ENCODE peak calls at places on chromosomes 4 and X, in seven cellular contexts. One of them, this sample, is unnamed.

GRCh38 chrX:147376601-147377387 is 534.9 kb upstream of the FMR1 start:
- DNase-seq in PC-9: no peak
- DNase-seq in lower lobe of right lung: peak
- DNase-seq in CD8-positive, alpha-beta T cell: no peak
- DNase-seq in GM23338: no peak
- DNase-seq in thoracic aorta: no peak
- DNase-seq in right lobe of liver: no peak
- DNase-seq in this sample: no peak

GRCh38 chr4:135838889-135839288 is 1637.3 kb upstream of the PABPC4L start:
- DNase-seq in right lobe of liver: no peak
- DNase-seq in CD8-positive, alpha-beta T cell: no peak
- DNase-seq in GM23338: peak
- DNase-seq in thoracic aorta: no peak
- DNase-seq in PC-9: peak
- DNase-seq in lower lobe of right lung: no peak
- DNase-seq in this sample: no peak

GRCh38 chr4:116358633-116359222 is 726.6 kb downstream of the TRAM1L1 start:
- DNase-seq in PC-9: peak
- DNase-seq in thoracic aorta: no peak
- DNase-seq in CD8-positive, alpha-beta T cell: no peak
- DNase-seq in lower lobe of right lung: peak
- DNase-seq in GM23338: peak
- DNase-seq in right lobe of liver: peak
- DNase-seq in this sample: no peak

GRCh38 chrX:120452131-120452530 is 17.0 kb downstream of the LAMP2 start:
- DNase-seq in GM23338: peak
- DNase-seq in CD8-positive, alpha-beta T cell: no peak
- DNase-seq in right lobe of liver: no peak
- DNase-seq in thoracic aorta: no peak
- DNase-seq in PC-9: no peak
- DNase-seq in lower lobe of right lung: no peak
- DNase-seq in this sample: no peak

GRCh38 chr4:185865901-185866328 is 53.9 kb upstream of the SORBS2 start:
- DNase-seq in right lobe of liver: peak
- DNase-seq in PC-9: peak
- DNase-seq in GM23338: peak
- DNase-seq in thoracic aorta: no peak
- DNase-seq in lower lobe of right lung: no peak
- DNase-seq in CD8-positive, alpha-beta T cell: no peak
- DNase-seq in this sample: peak

GRCh38 chr4:31645211-31645610 is 925.0 kb downstream of the PCDH7 start:
- DNase-seq in right lobe of liver: no peak
- DNase-seq in GM23338: no peak
- DNase-seq in lower lobe of right lung: no peak
- DNase-seq in CD8-positive, alpha-beta T cell: no peak
- DNase-seq in PC-9: no peak
- DNase-seq in thoracic aorta: no peak
- DNase-seq in this sample: no peak

GRCh38 chr4:169342906-169343560 is 72.3 kb upstream of the SH3RF1 start:
- DNase-seq in lower lobe of right lung: no peak
- DNase-seq in PC-9: no peak
- DNase-seq in GM23338: no peak
- DNase-seq in CD8-positive, alpha-beta T cell: no peak
- DNase-seq in right lobe of liver: no peak
- DNase-seq in thoracic aorta: no peak
- DNase-seq in this sample: no peak

GRCh38 chr4:74544655-74545361 is 99.9 kb downstream of the AREG start:
- DNase-seq in CD8-positive, alpha-beta T cell: no peak
- DNase-seq in right lobe of liver: no peak
- DNase-seq in GM23338: no peak
- DNase-seq in PC-9: peak
- DNase-seq in thoracic aorta: no peak
- DNase-seq in lower lobe of right lung: no peak
- DNase-seq in this sample: no peak

GRCh38 chr4:122746485-122746965 is 14.0 kb downstream of the BBS12 start:
- DNase-seq in CD8-positive, alpha-beta T cell: no peak
- DNase-seq in lower lobe of right lung: no peak
- DNase-seq in GM23338: peak
- DNase-seq in right lobe of liver: no peak
- DNase-seq in PC-9: no peak
- DNase-seq in thoracic aorta: no peak
- DNase-seq in this sample: no peak

DNA sequence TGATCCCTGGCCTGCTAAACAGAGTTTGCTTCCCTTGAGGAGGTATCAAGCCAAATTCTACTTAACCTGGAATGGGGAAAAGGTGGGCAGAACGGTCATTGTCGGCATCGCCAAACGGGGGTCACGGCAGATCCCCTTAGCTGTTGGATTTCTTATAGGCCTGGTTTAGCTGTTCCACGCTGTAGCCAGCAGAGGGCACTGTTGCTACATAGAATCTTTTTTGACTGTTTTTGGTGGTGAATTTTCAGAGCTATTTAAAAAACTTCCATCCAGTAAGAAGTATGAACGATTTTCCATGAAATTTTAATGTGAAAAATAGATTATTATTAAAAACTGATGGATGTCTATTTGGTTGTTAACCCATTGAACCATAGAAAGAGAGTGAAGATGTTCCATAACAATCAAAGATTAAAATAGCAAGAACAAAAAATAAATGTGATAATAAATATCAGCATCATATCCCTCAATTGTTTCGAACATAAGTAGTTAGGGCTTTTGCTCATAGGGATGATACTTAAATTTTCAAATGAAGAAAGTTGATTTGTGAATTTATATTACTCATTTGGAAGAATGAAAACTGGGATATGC is 56.6 kb downstream of the LINC00632 start:
- DNase-seq in GM23338: peak
- DNase-seq in lower lobe of right lung: no peak
- DNase-seq in PC-9: peak
- DNase-seq in thoracic aorta: no peak
- DNase-seq in right lobe of liver: peak
- DNase-seq in CD8-positive, alpha-beta T cell: peak
- DNase-seq in this sample: no peak
- H3K4me3 ChIP-seq in GM23338: peak
- H3K4me3 ChIP-seq in lower lobe of right lung: no peak
- H3K4me3 ChIP-seq in PC-9: no peak
- H3K4me3 ChIP-seq in thoracic aorta: peak
- H3K4me3 ChIP-seq in right lobe of liver: no peak
- H3K4me3 ChIP-seq in CD8-positive, alpha-beta T cell: no peak
- H3K4me3 ChIP-seq in this sample: peak

GRCh38 chrX:153922286-153922573 is 3.8 kb downstream of the ARHGAP4 start:
- DNase-seq in CD8-positive, alpha-beta T cell: no peak
- DNase-seq in thoracic aorta: no peak
- DNase-seq in PC-9: no peak
- DNase-seq in right lobe of liver: no peak
- DNase-seq in GM23338: no peak
- DNase-seq in lower lobe of right lung: no peak
- DNase-seq in this sample: no peak

GRCh38 chrX:153920546-153920945 is 5.5 kb downstream of the ARHGAP4 start:
- DNase-seq in GM23338: no peak
- DNase-seq in PC-9: no peak
- DNase-seq in right lobe of liver: no peak
- DNase-seq in thoracic aorta: no peak
- DNase-seq in lower lobe of right lung: peak
- DNase-seq in CD8-positive, alpha-beta T cell: no peak
- DNase-seq in this sample: no peak

GRCh38 chrX:153921070-153921469 is 5.0 kb downstream of the ARHGAP4 start:
- DNase-seq in lower lobe of right lung: peak
- DNase-seq in PC-9: no peak
- DNase-seq in right lobe of liver: no peak
- DNase-seq in CD8-positive, alpha-beta T cell: no peak
- DNase-seq in thoracic aorta: no peak
- DNase-seq in GM23338: no peak
- DNase-seq in this sample: no peak

GRCh38 chrX:153922932-153923857 is 2.9 kb downstream of the ARHGAP4 start:
- DNase-seq in PC-9: no peak
- DNase-seq in right lobe of liver: peak
- DNase-seq in thoracic aorta: no peak
- DNase-seq in GM23338: peak
- DNase-seq in CD8-positive, alpha-beta T cell: no peak
- DNase-seq in lower lobe of right lung: peak
- DNase-seq in this sample: peak

GRCh38 chrX:153921511-153922285 is 4.4 kb downstream of the ARHGAP4 start:
- DNase-seq in CD8-positive, alpha-beta T cell: no peak
- DNase-seq in right lobe of liver: no peak
- DNase-seq in GM23338: no peak
- DNase-seq in PC-9: no peak
- DNase-seq in thoracic aorta: no peak
- DNase-seq in lower lobe of right lung: peak
- DNase-seq in this sample: no peak
- H3K4me3 ChIP-seq in CD8-positive, alpha-beta T cell: peak
- H3K4me3 ChIP-seq in right lobe of liver: no peak
- H3K4me3 ChIP-seq in GM23338: no peak
- H3K4me3 ChIP-seq in PC-9: no peak
- H3K4me3 ChIP-seq in thoracic aorta: no peak
- H3K4me3 ChIP-seq in lower lobe of right lung: peak
- H3K4me3 ChIP-seq in this sample: peak

DNA sequence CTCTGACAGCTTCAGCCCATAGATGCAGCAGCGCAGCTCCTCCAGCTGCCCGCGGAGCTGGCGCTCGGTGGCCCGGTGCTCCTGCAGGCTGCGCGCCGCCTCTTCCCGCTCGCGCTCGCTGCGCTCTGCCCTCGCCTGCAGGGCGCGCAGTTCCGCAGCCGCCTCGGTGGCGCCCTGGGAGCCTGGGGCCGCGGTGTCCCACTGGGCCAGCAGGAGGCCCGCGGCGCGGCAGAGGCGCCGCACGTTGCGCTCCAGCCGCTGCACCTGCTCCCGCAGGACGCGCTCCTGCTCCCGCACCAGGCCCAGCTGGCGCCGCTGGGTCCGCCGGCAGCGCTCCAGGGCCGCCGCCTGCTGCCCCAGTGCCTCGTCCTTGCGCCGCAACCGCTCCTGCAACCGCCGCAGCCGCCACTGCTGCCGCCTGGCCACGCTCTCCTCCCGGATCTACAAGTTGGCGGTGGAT is 10.1 kb downstream of the C4orf50 start:
- DNase-seq in PC-9: no peak
- DNase-seq in lower lobe of right lung: no peak
- DNase-seq in GM23338: peak
- DNase-seq in right lobe of liver: no peak
- DNase-seq in CD8-positive, alpha-beta T cell: no peak
- DNase-seq in thoracic aorta: no peak
- DNase-seq in this sample: no peak
- H3K4me3 ChIP-seq in PC-9: no peak
- H3K4me3 ChIP-seq in lower lobe of right lung: no peak
- H3K4me3 ChIP-seq in GM23338: peak
- H3K4me3 ChIP-seq in right lobe of liver: no peak
- H3K4me3 ChIP-seq in CD8-positive, alpha-beta T cell: no peak
- H3K4me3 ChIP-seq in thoracic aorta: no peak
- H3K4me3 ChIP-seq in this sample: no peak

GRCh38 chrX:8845469-8845868 is 44.3 kb upstream of the FAM9A start:
- DNase-seq in PC-9: no peak
- DNase-seq in right lobe of liver: no peak
- DNase-seq in lower lobe of right lung: no peak
- DNase-seq in CD8-positive, alpha-beta T cell: no peak
- DNase-seq in GM23338: no peak
- DNase-seq in thoracic aorta: no peak
- DNase-seq in this sample: no peak

GRCh38 chrX:8841911-8842310 is 40.7 kb upstream of the FAM9A start:
- DNase-seq in right lobe of liver: no peak
- DNase-seq in CD8-positive, alpha-beta T cell: no peak
- DNase-seq in lower lobe of right lung: no peak
- DNase-seq in thoracic aorta: no peak
- DNase-seq in PC-9: no peak
- DNase-seq in GM23338: no peak
- DNase-seq in this sample: no peak

GRCh38 chrX:8844157-8844556 is 43.0 kb upstream of the FAM9A start:
- DNase-seq in GM23338: no peak
- DNase-seq in lower lobe of right lung: no peak
- DNase-seq in PC-9: peak
- DNase-seq in right lobe of liver: no peak
- DNase-seq in thoracic aorta: no peak
- DNase-seq in CD8-positive, alpha-beta T cell: no peak
- DNase-seq in this sample: no peak

GRCh38 chrX:8846271-8846670 is 45.1 kb upstream of the FAM9A start:
- DNase-seq in GM23338: no peak
- DNase-seq in right lobe of liver: no peak
- DNase-seq in lower lobe of right lung: no peak
- DNase-seq in thoracic aorta: no peak
- DNase-seq in CD8-positive, alpha-beta T cell: no peak
- DNase-seq in PC-9: no peak
- DNase-seq in this sample: no peak

GRCh38 chrX:8845060-8845459 is 43.9 kb upstream of the FAM9A start:
- DNase-seq in GM23338: peak
- DNase-seq in right lobe of liver: no peak
- DNase-seq in PC-9: peak
- DNase-seq in lower lobe of right lung: no peak
- DNase-seq in CD8-positive, alpha-beta T cell: no peak
- DNase-seq in thoracic aorta: no peak
- DNase-seq in this sample: no peak
- H3K4me3 ChIP-seq in GM23338: no peak
- H3K4me3 ChIP-seq in right lobe of liver: no peak
- H3K4me3 ChIP-seq in PC-9: no peak
- H3K4me3 ChIP-seq in lower lobe of right lung: no peak
- H3K4me3 ChIP-seq in CD8-positive, alpha-beta T cell: no peak
- H3K4me3 ChIP-seq in thoracic aorta: no peak
- H3K4me3 ChIP-seq in this sample: no peak

DNA sequence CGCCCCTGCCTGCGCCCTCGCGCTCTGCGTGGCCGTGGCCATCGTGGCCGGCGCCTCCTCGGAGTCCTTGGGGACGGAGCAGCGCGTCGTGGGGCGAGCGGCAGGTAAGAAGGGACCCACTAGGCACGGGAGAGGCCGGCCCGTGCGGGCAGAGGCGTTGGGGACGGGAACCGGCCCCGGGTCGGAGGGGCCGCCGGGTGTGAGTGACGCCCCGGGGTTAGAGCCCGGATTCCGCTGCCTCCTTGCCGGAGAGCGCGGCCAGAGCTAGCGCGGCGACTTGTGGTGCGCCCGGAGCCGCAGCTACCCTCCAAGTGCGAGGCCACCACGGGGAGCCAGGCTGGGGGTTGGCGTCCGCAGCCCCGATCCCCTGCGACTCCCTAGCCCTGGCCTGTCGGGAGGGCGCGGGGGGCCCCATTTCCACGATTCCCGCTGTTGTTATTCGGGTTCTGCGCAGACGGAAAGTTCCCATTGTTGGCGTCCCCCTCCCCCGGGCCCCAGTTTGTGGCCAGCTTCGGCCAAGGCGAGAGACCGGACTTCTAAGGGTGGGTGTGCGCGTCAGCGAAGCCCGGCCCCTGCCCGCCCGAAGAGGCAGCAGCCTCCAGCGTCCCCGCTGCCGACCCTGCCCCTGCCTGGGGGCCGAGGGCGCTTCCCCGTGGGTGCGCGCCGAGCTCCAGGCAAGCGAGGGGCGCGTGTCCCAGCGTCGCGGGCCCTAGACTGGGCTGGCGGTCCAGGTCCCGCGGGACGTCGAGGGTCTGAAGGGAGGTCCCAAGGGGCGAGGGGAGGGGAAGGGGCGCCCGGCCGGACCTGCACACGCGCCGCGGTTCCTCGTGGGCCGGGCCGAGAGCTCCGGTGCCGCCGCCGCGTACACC is 1.1 kb downstream of the FGFR3 start:
- DNase-seq in GM23338: peak
- DNase-seq in CD8-positive, alpha-beta T cell: no peak
- DNase-seq in lower lobe of right lung: no peak
- DNase-seq in PC-9: no peak
- DNase-seq in right lobe of liver: no peak
- DNase-seq in thoracic aorta: no peak
- DNase-seq in this sample: no peak
- H3K4me3 ChIP-seq in GM23338: peak
- H3K4me3 ChIP-seq in CD8-positive, alpha-beta T cell: peak
- H3K4me3 ChIP-seq in lower lobe of right lung: peak
- H3K4me3 ChIP-seq in PC-9: no peak
- H3K4me3 ChIP-seq in right lobe of liver: peak
- H3K4me3 ChIP-seq in thoracic aorta: peak
- H3K4me3 ChIP-seq in this sample: peak

This sample was measured in heart left ventricle.